ENCODE peak calls at places on chromosome 13, in nine cellular contexts. One of them, this sample, is unnamed. For H3K4me1, the result is how much of the 10 kb centered on the place peaks cover.

GRCh38 chr13:92175330-92175729 is 776.9 kb downstream of the GPC5 start:
- DNase-seq in left ventricle myocardium inferior: no peak
- DNase-seq in lower lobe of right lung: no peak
- DNase-seq in GM23248: peak
- DNase-seq in heart left ventricle: no peak
- DNase-seq in breast epithelium: no peak
- DNase-seq in Panc1: no peak
- DNase-seq in H1: no peak
- DNase-seq in neuronal stem cell: peak
- DNase-seq in this sample: no peak

GRCh38 chr13:31722684-31723083 is 16.6 kb upstream of the RXFP2 start:
- DNase-seq in heart left ventricle: no peak
- DNase-seq in left ventricle myocardium inferior: no peak
- DNase-seq in GM23248: no peak
- DNase-seq in H1: no peak
- DNase-seq in lower lobe of right lung: no peak
- DNase-seq in neuronal stem cell: no peak
- DNase-seq in Panc1: no peak
- DNase-seq in breast epithelium: no peak
- DNase-seq in this sample: no peak

GRCh38 chr13:112839347-112840105 is 129.5 kb upstream of the MCF2L start:
- DNase-seq in neuronal stem cell: no peak
- DNase-seq in H1: no peak
- DNase-seq in left ventricle myocardium inferior: no peak
- DNase-seq in Panc1: no peak
- DNase-seq in lower lobe of right lung: no peak
- DNase-seq in GM23248: peak
- DNase-seq in heart left ventricle: no peak
- DNase-seq in breast epithelium: no peak
- DNase-seq in this sample: no peak

GRCh38 chr13:27621116-27621365 is 651 bp upstream of the POLR1D start:
- DNase-seq in left ventricle myocardium inferior: no peak
- DNase-seq in GM23248: no peak
- DNase-seq in lower lobe of right lung: no peak
- DNase-seq in neuronal stem cell: no peak
- DNase-seq in breast epithelium: no peak
- DNase-seq in heart left ventricle: no peak
- DNase-seq in H1: no peak
- DNase-seq in Panc1: no peak
- DNase-seq in this sample: no peak

GRCh38 chr13:71169125-71169524 is 697.9 kb downstream of the DACH1 start:
- DNase-seq in GM23248: no peak
- DNase-seq in lower lobe of right lung: no peak
- DNase-seq in left ventricle myocardium inferior: no peak
- DNase-seq in breast epithelium: no peak
- DNase-seq in heart left ventricle: no peak
- DNase-seq in Panc1: no peak
- DNase-seq in H1: no peak
- DNase-seq in neuronal stem cell: no peak
- DNase-seq in this sample: no peak

GRCh38 chr13:22828081-22828480 is 352.7 kb upstream of the SGCG start:
- DNase-seq in breast epithelium: no peak
- DNase-seq in heart left ventricle: no peak
- DNase-seq in GM23248: peak
- DNase-seq in H1: no peak
- DNase-seq in lower lobe of right lung: no peak
- DNase-seq in Panc1: no peak
- DNase-seq in neuronal stem cell: no peak
- DNase-seq in left ventricle myocardium inferior: no peak
- DNase-seq in this sample: no peak

GRCh38 chr13:27338816-27339215 is 68.2 kb downstream of the RASL11A start:
- DNase-seq in breast epithelium: no peak
- DNase-seq in Panc1: no peak
- DNase-seq in left ventricle myocardium inferior: no peak
- DNase-seq in lower lobe of right lung: no peak
- DNase-seq in H1: no peak
- DNase-seq in GM23248: peak
- DNase-seq in heart left ventricle: no peak
- DNase-seq in neuronal stem cell: no peak
- DNase-seq in this sample: no peak

GRCh38 chr13:24133396-24133795 is 27.1 kb upstream of the SPATA13 start:
- DNase-seq in lower lobe of right lung: no peak
- DNase-seq in neuronal stem cell: no peak
- DNase-seq in heart left ventricle: no peak
- DNase-seq in left ventricle myocardium inferior: no peak
- DNase-seq in GM23248: no peak
- DNase-seq in H1: no peak
- DNase-seq in breast epithelium: no peak
- DNase-seq in Panc1: no peak
- DNase-seq in this sample: no peak

GRCh38 chr13:106565127-106565775 is 2.7 kb downstream of the ARGLU1 start:
- DNase-seq in heart left ventricle: no peak
- DNase-seq in neuronal stem cell: no peak
- DNase-seq in lower lobe of right lung: no peak
- DNase-seq in GM23248: no peak
- DNase-seq in breast epithelium: no peak
- DNase-seq in H1: no peak
- DNase-seq in Panc1: no peak
- DNase-seq in left ventricle myocardium inferior: no peak
- DNase-seq in this sample: no peak

GRCh38 chr13:106568225-106569003 is 477 bp upstream of the ARGLU1 start:
- DNase-seq in neuronal stem cell: no peak
- DNase-seq in Panc1: peak
- DNase-seq in heart left ventricle: no peak
- DNase-seq in GM23248: no peak
- DNase-seq in breast epithelium: no peak
- DNase-seq in H1: no peak
- DNase-seq in lower lobe of right lung: no peak
- DNase-seq in left ventricle myocardium inferior: no peak
- DNase-seq in this sample: no peak

GRCh38 chr13:106569233-106570095 is 1.5 kb upstream of the ARGLU1 start:
- DNase-seq in lower lobe of right lung: no peak
- DNase-seq in H1: no peak
- DNase-seq in Panc1: no peak
- DNase-seq in neuronal stem cell: no peak
- DNase-seq in GM23248: no peak
- DNase-seq in left ventricle myocardium inferior: no peak
- DNase-seq in heart left ventricle: no peak
- DNase-seq in breast epithelium: no peak
- DNase-seq in this sample: no peak

GRCh38 chr13:106567421-106568224 is at the start of gene ARGLU1:
- DNase-seq in Panc1: no peak
- DNase-seq in GM23248: peak
- DNase-seq in lower lobe of right lung: peak
- DNase-seq in breast epithelium: peak
- DNase-seq in left ventricle myocardium inferior: peak
- DNase-seq in neuronal stem cell: peak
- DNase-seq in H1: peak
- DNase-seq in heart left ventricle: peak
- DNase-seq in this sample: peak

DNA sequence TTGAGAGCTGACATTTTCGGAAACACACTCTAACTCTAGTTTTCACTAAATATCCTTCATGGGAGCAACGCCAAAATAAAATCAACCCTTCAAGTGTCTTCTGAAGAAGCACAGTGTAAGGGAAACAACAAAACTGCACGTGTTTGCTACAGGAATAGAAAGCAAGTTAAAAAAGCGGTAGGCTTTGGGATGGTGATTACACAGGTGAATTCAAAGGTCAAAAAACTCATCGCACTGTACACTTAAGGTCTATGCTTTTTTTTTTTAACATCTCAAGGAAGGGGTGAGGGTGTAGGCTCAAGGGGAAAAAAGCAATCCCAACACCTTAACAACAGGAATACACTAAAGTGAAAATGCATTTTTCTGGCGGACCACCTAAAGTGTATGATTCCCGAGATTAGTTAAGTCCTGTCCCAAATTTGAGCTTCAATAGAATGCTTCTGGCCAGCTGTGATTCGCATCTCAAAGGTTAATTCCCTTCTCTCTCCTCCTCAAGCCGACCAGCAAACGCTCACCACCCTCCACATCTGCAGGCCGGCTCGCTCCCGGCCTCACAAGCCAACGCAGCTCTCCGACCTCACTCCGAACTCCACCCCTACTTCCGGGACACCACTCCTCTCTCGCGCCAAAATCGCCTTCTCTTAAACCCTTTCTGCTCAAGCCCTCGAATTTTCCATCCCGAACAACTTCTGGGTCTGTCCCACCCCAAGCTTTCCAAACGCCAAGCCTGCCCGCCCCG is 1.1 kb downstream of the ARGLU1 start:
- DNase-seq in lower lobe of right lung: peak
- DNase-seq in heart left ventricle: peak
- DNase-seq in left ventricle myocardium inferior: peak
- DNase-seq in breast epithelium: no peak
- DNase-seq in neuronal stem cell: no peak
- DNase-seq in H1: no peak
- DNase-seq in Panc1: no peak
- DNase-seq in GM23248: peak
- DNase-seq in this sample: no peak
- H3K4me1 ChIP-seq in lower lobe of right lung: half or more
- H3K4me1 ChIP-seq in heart left ventricle: half or more
- H3K4me1 ChIP-seq in left ventricle myocardium inferior: half or more
- H3K4me1 ChIP-seq in breast epithelium: under half
- H3K4me1 ChIP-seq in neuronal stem cell: under half
- H3K4me1 ChIP-seq in H1: under half
- H3K4me1 ChIP-seq in Panc1: under half
- H3K4me1 ChIP-seq in GM23248: under half
- H3K4me1 ChIP-seq in this sample: under half

GRCh38 chr13:77323858-77324257 is 3.0 kb downstream of the MYCBP2 start:
- DNase-seq in heart left ventricle: no peak
- DNase-seq in lower lobe of right lung: no peak
- DNase-seq in H1: no peak
- DNase-seq in left ventricle myocardium inferior: no peak
- DNase-seq in neuronal stem cell: no peak
- DNase-seq in GM23248: no peak
- DNase-seq in breast epithelium: no peak
- DNase-seq in Panc1: no peak
- DNase-seq in this sample: no peak
- H3K4me3 ChIP-seq in heart left ventricle: no peak
- H3K4me3 ChIP-seq in lower lobe of right lung: peak
- H3K4me3 ChIP-seq in H1: no peak
- H3K4me3 ChIP-seq in left ventricle myocardium inferior: no peak
- H3K4me3 ChIP-seq in neuronal stem cell: no peak
- H3K4me3 ChIP-seq in GM23248: peak
- H3K4me3 ChIP-seq in breast epithelium: no peak
- H3K4me3 ChIP-seq in Panc1: no peak
- H3K4me3 ChIP-seq in this sample: no peak

GRCh38 chr13:30257433-30258099 is 49.8 kb downstream of the KATNAL1 start:
- DNase-seq in breast epithelium: no peak
- DNase-seq in heart left ventricle: no peak
- DNase-seq in GM23248: no peak
- DNase-seq in left ventricle myocardium inferior: no peak
- DNase-seq in H1: peak
- DNase-seq in Panc1: no peak
- DNase-seq in lower lobe of right lung: no peak
- DNase-seq in neuronal stem cell: peak
- DNase-seq in this sample: no peak

GRCh38 chr13:30253830-30254229 is 53.5 kb downstream of the KATNAL1 start:
- DNase-seq in neuronal stem cell: no peak
- DNase-seq in GM23248: no peak
- DNase-seq in H1: no peak
- DNase-seq in heart left ventricle: no peak
- DNase-seq in left ventricle myocardium inferior: no peak
- DNase-seq in Panc1: no peak
- DNase-seq in lower lobe of right lung: no peak
- DNase-seq in breast epithelium: no peak
- DNase-seq in this sample: no peak

GRCh38 chr13:30256713-30257432 is 50.5 kb downstream of the KATNAL1 start:
- DNase-seq in left ventricle myocardium inferior: no peak
- DNase-seq in GM23248: peak
- DNase-seq in heart left ventricle: no peak
- DNase-seq in breast epithelium: no peak
- DNase-seq in H1: no peak
- DNase-seq in Panc1: no peak
- DNase-seq in neuronal stem cell: no peak
- DNase-seq in lower lobe of right lung: no peak
- DNase-seq in this sample: no peak

GRCh38 chr13:30255696-30256095 is 51.7 kb downstream of the KATNAL1 start:
- DNase-seq in H1: no peak
- DNase-seq in heart left ventricle: no peak
- DNase-seq in left ventricle myocardium inferior: no peak
- DNase-seq in Panc1: no peak
- DNase-seq in neuronal stem cell: no peak
- DNase-seq in GM23248: peak
- DNase-seq in breast epithelium: no peak
- DNase-seq in lower lobe of right lung: no peak
- DNase-seq in this sample: no peak
- H3K27ac ChIP-seq in H1: no peak
- H3K27ac ChIP-seq in heart left ventricle: no peak
- H3K27ac ChIP-seq in left ventricle myocardium inferior: no peak
- H3K27ac ChIP-seq in Panc1: no peak
- H3K27ac ChIP-seq in neuronal stem cell: no peak
- H3K27ac ChIP-seq in GM23248: no peak
- H3K27ac ChIP-seq in breast epithelium: no peak
- H3K27ac ChIP-seq in lower lobe of right lung: no peak
- H3K27ac ChIP-seq in this sample: no peak

GRCh38 chr13:26019881-26020535 is 31.8 kb downstream of the SHISA2 start:
- DNase-seq in left ventricle myocardium inferior: no peak
- DNase-seq in lower lobe of right lung: no peak
- DNase-seq in Panc1: no peak
- DNase-seq in heart left ventricle: no peak
- DNase-seq in H1: peak
- DNase-seq in GM23248: peak
- DNase-seq in breast epithelium: no peak
- DNase-seq in neuronal stem cell: no peak
- DNase-seq in this sample: no peak
- H3K4me1 ChIP-seq in left ventricle myocardium inferior: half or more
- H3K4me1 ChIP-seq in lower lobe of right lung: under half
- H3K4me1 ChIP-seq in Panc1: under half
- H3K4me1 ChIP-seq in heart left ventricle: under half
- H3K4me1 ChIP-seq in H1: under half
- H3K4me1 ChIP-seq in GM23248: under half
- H3K4me1 ChIP-seq in breast epithelium: under half
- H3K4me1 ChIP-seq in neuronal stem cell: under half
- H3K4me1 ChIP-seq in this sample: under half

DNA sequence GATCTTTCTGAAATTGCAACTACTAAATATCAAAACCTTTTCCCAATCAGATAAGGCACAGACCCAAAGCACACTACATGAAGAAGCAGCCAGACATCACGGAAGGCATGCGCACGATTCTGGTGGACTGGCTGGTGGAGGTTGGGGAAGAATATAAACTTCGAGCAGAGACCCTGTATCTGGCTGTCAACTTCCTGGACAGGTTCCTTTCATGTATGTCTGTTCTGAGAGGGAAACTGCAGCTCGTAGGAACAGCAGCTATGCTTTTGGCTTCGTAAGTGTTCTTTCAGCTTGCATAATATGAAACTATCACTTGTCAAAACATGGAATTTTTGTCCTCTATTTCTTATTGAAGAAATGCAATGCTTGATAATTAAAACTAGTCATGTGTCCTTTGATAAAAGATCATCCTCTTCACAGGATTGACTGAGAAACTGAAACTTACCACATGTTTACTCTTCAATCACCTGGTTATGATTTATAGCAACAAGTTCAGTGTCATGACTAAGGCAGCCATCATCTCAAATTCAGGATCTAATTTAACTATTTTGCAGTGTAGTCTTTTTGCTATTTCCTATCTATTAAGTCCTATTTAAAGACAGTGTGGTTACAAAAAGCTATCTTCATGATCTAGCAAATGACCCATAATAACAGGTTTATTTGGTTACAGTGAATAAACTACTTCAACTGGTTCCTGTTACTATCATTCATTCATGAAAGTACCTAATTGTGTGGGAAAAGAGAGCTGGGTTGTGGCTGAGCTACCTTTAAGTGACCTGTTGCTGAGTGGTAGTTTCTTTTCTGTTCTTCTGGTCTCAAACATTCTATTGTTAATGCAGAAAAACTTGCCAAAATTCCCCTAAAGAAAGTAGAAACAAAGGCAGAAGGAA is 6.5 kb downstream of the CCNA1 start:
- DNase-seq in left ventricle myocardium inferior: no peak
- DNase-seq in breast epithelium: no peak
- DNase-seq in neuronal stem cell: no peak
- DNase-seq in heart left ventricle: no peak
- DNase-seq in Panc1: no peak
- DNase-seq in GM23248: no peak
- DNase-seq in lower lobe of right lung: no peak
- DNase-seq in H1: no peak
- DNase-seq in this sample: no peak
- H3K4me3 ChIP-seq in left ventricle myocardium inferior: no peak
- H3K4me3 ChIP-seq in breast epithelium: no peak
- H3K4me3 ChIP-seq in neuronal stem cell: no peak
- H3K4me3 ChIP-seq in heart left ventricle: no peak
- H3K4me3 ChIP-seq in Panc1: no peak
- H3K4me3 ChIP-seq in GM23248: no peak
- H3K4me3 ChIP-seq in lower lobe of right lung: no peak
- H3K4me3 ChIP-seq in H1: no peak
- H3K4me3 ChIP-seq in this sample: no peak

This sample was measured in aorta.